ENCODE peak calls at places on chromosomes 2 and 18, in six cellular contexts. U, H, W, T, B and A are unnamed samples.

GRCh38 chr2:79887747-79888374 is 375.0 kb downstream of the CTNNA2 start:
- DNase-seq in H (peak), B (peak), W (no peak), T (peak), U (peak), A (no peak)

GRCh38 chr18:36576339-36576738 is 252.5 kb downstream of the TPGS2 start:
- DNase-seq in U (no peak), T (no peak), B (no peak), H (no peak), W (no peak), A (no peak)

GRCh38 chr2:240392084-240392947 is 43.1 kb upstream of the GPC1 start:
- DNase-seq in U (no peak), T (peak), W (peak), H (peak), B (no peak), A (no peak)

GRCh38 chr2:84970266-84970955 is 550 bp upstream of the KCMF1 start:
- DNase-seq in B (peak), H (peak), U (peak), T (peak), W (peak), A (peak)

GRCh38 chr18:78768655-78769501 is 210.7 kb upstream of the SALL3 start:
- DNase-seq in W (no peak), H (no peak), T (no peak), B (no peak), U (no peak), A (no peak)

GRCh38 chr18:23209031-23209430 is 73.7 kb downstream of the CABLES1 start:
- DNase-seq in B (no peak), H (peak), T (peak), W (no peak), U (no peak), A (no peak)

GRCh38 chr18:616380-616995 is 19.7 kb downstream of the CLUL1 start:
- DNase-seq in W (no peak), H (peak), B (peak), T (peak), U (peak), A (no peak)

GRCh38 chr2:191105082-191105481 is 45.7 kb downstream of the STAT4 start:
- DNase-seq in T (peak), W (no peak), U (no peak), H (peak), B (no peak), A (no peak)

DNA sequence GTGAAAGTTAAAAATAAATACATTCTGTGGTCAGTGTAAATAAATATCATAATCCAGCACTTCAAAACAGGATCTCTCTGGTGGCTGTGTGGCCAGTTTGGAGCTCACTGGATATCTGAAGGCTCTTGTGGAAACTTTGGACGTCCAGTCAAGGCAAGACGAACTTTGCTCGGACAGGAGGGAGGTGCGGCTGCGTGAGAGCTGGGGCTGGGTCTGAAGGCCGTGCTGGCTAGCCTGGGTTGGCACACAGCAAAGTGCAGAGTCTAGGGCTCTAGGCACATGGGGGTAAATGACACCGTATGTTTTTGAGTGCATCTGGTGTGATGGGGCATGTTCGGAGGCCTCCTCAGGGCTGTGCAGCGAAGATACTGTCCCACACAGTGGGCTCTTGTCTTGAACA is 78.9 kb upstream of the TXNDC2 start:
- DNase-seq in W (no peak), T (no peak), U (no peak), B (no peak), H (no peak), A (no peak)
- TF ChIP-seq CTCF in W (no peak), T (no peak), U (no peak), B (no peak), H (no peak), A (no peak)

GRCh38 chr2:64840419-64840818 is 148.8 kb upstream of the SLC1A4 start:
- DNase-seq in B (no peak), W (no peak), H (peak), T (no peak), U (peak), A (no peak)

GRCh38 chr2:64844087-64844486 is 145.1 kb upstream of the SLC1A4 start:
- DNase-seq in H (no peak), B (no peak), T (no peak), W (no peak), U (no peak), A (no peak)

GRCh38 chr2:64839844-64840243 is 149.4 kb upstream of the SLC1A4 start:
- DNase-seq in W (no peak), B (peak), U (peak), T (no peak), H (peak), A (no peak)

GRCh38 chr2:64841462-64841861 is 147.7 kb upstream of the SLC1A4 start:
- DNase-seq in B (no peak), T (no peak), W (no peak), H (no peak), U (peak), A (no peak)

GRCh38 chr2:64842030-64842429 is 147.2 kb upstream of the SLC1A4 start:
- DNase-seq in H (no peak), B (no peak), U (peak), T (no peak), W (no peak), A (no peak)
- TF ChIP-seq CTCF in H (no peak), B (no peak), U (no peak), T (no peak), W (no peak), A (no peak)

GRCh38 chr2:108448678-108449409 is at the start of gene GCC2:
- DNase-seq in U (peak), H (peak), T (peak), W (peak), B (peak), A (peak)
- TF ChIP-seq CTCF in U (no peak), H (no peak), T (no peak), W (no peak), B (no peak), A (no peak)

GRCh38 chr2:10169053-10169578 is 46.6 kb downstream of the RRM2 start:
- DNase-seq in U (no peak), B (no peak), W (no peak), H (no peak), T (no peak), A (no peak)
- TF ChIP-seq CTCF in U (no peak), B (no peak), W (no peak), H (no peak), T (no peak), A (no peak)